ENCODE peak calls at places on chromosome 21, in four cellular contexts. One of them, this sample, is unnamed.

GRCh38 chr21:33418686-33419085 is 15.5 kb downstream of the IFNGR2 start:
- DNase-seq in ovary: peak
- DNase-seq in AG04450: no peak
- DNase-seq in A549: no peak
- DNase-seq in this sample: peak

GRCh38 chr21:29641635-29642550 is 297.9 kb downstream of the GRIK1 start:
- DNase-seq in AG04450: no peak
- DNase-seq in A549: no peak
- DNase-seq in ovary: no peak
- DNase-seq in this sample: no peak

GRCh38 chr21:45850181-45850580 is 131.4 kb upstream of the COL6A1 start:
- DNase-seq in AG04450: no peak
- DNase-seq in A549: no peak
- DNase-seq in ovary: no peak
- DNase-seq in this sample: no peak

GRCh38 chr21:33660406-33660805 is 18.1 kb downstream of the ITSN1 start:
- DNase-seq in A549: no peak
- DNase-seq in ovary: no peak
- DNase-seq in AG04450: no peak
- DNase-seq in this sample: no peak

GRCh38 chr21:17819878-17820232 is 699 bp upstream of the C21orf91 start:
- DNase-seq in AG04450: peak
- DNase-seq in ovary: no peak
- DNase-seq in A549: no peak
- DNase-seq in this sample: no peak

GRCh38 chr21:31326478-31327247 is 17.4 kb downstream of the TIAM1 start:
- DNase-seq in AG04450: no peak
- DNase-seq in ovary: no peak
- DNase-seq in A549: no peak
- DNase-seq in this sample: no peak

GRCh38 chr21:28152729-28153128 is 839.9 kb downstream of the LTN1 start:
- DNase-seq in ovary: no peak
- DNase-seq in A549: no peak
- DNase-seq in AG04450: no peak
- DNase-seq in this sample: no peak

GRCh38 chr21:37555672-37556261 is 189.2 kb downstream of the DYRK1A start:
- DNase-seq in AG04450: no peak
- DNase-seq in ovary: no peak
- DNase-seq in A549: no peak
- DNase-seq in this sample: no peak

GRCh38 chr21:33299181-33299752 is 25.5 kb upstream of the IFNAR1 start:
- DNase-seq in AG04450: no peak
- DNase-seq in ovary: no peak
- DNase-seq in A549: no peak
- DNase-seq in this sample: no peak

GRCh38 chr21:41770901-41771624 is 4.2 kb upstream of the RIPK4 start:
- DNase-seq in AG04450: no peak
- DNase-seq in A549: no peak
- DNase-seq in ovary: no peak
- DNase-seq in this sample: no peak

GRCh38 chr21:38798081-38798480 is 7.6 kb upstream of the ETS2 start:
- DNase-seq in ovary: no peak
- DNase-seq in A549: no peak
- DNase-seq in AG04450: no peak
- DNase-seq in this sample: no peak

GRCh38 chr21:46080171-46081021 is 17.5 kb upstream of the COL6A2 start:
- DNase-seq in ovary: peak
- DNase-seq in A549: no peak
- DNase-seq in AG04450: no peak
- DNase-seq in this sample: no peak

GRCh38 chr21:46622226-46622625 is 13.2 kb upstream of the PRMT2 start:
- DNase-seq in AG04450: no peak
- DNase-seq in ovary: peak
- DNase-seq in A549: no peak
- DNase-seq in this sample: no peak

GRCh38 chr21:32007461-32007860 is 134.6 kb downstream of the HUNK start:
- DNase-seq in ovary: no peak
- DNase-seq in A549: peak
- DNase-seq in AG04450: no peak
- DNase-seq in this sample: no peak

GRCh38 chr21:38487906-38488639 is 10.2 kb downstream of the ERG start:
- DNase-seq in AG04450: no peak
- DNase-seq in A549: no peak
- DNase-seq in ovary: no peak
- DNase-seq in this sample: no peak

GRCh38 chr21:46142581-46143473 is 12.6 kb downstream of the FTCD start:
- DNase-seq in AG04450: no peak
- DNase-seq in A549: no peak
- DNase-seq in ovary: peak
- DNase-seq in this sample: peak

GRCh38 chr21:41358193-41359166 is 3.3 kb upstream of the MX2 start:
- DNase-seq in AG04450: no peak
- DNase-seq in A549: no peak
- DNase-seq in ovary: no peak
- DNase-seq in this sample: no peak

GRCh38 chr21:9837946-9838801 is 683.2 kb upstream of the TPTE start:
- DNase-seq in ovary: no peak
- DNase-seq in A549: no peak
- DNase-seq in AG04450: no peak
- DNase-seq in this sample: no peak

GRCh38 chr21:28256420-28256831 is 736.3 kb downstream of the LTN1 start:
- DNase-seq in ovary: no peak
- DNase-seq in AG04450: no peak
- DNase-seq in A549: no peak
- DNase-seq in this sample: no peak

GRCh38 chr21:39346671-39347327 is 2.1 kb downstream of the HMGN1 start:
- DNase-seq in AG04450: no peak
- DNase-seq in A549: no peak
- DNase-seq in ovary: no peak
- DNase-seq in this sample: no peak

GRCh38 chr21:30243691-30244090 is 27.8 kb upstream of the CLDN8 start:
- DNase-seq in AG04450: no peak
- DNase-seq in ovary: no peak
- DNase-seq in A549: no peak
- DNase-seq in this sample: no peak

GRCh38 chr21:46352156-46352499 is 28.2 kb downstream of the PCNT start:
- DNase-seq in AG04450: no peak
- DNase-seq in ovary: no peak
- DNase-seq in A549: no peak
- DNase-seq in this sample: no peak

GRCh38 chr21:32087452-32087851 is 191.4 kb downstream of the MIS18A start:
- DNase-seq in ovary: no peak
- DNase-seq in AG04450: no peak
- DNase-seq in A549: no peak
- DNase-seq in this sample: no peak

GRCh38 chr21:36835383-36835795 is 131.1 kb downstream of the HLCS start:
- DNase-seq in A549: no peak
- DNase-seq in ovary: no peak
- DNase-seq in AG04450: no peak
- DNase-seq in this sample: no peak

GRCh38 chr21:32930673-32931072 is 95.1 kb upstream of the OLIG2 start:
- DNase-seq in ovary: no peak
- DNase-seq in AG04450: no peak
- DNase-seq in A549: no peak
- DNase-seq in this sample: no peak

GRCh38 chr21:45950740-45951515 is 30.6 kb upstream of the COL6A1 start:
- DNase-seq in ovary: peak
- DNase-seq in A549: no peak
- DNase-seq in AG04450: no peak
- DNase-seq in this sample: peak

GRCh38 chr21:20187028-20187427 is 811.2 kb upstream of the NCAM2 start:
- DNase-seq in A549: no peak
- DNase-seq in ovary: no peak
- DNase-seq in AG04450: no peak
- DNase-seq in this sample: no peak

GRCh38 chr21:29633766-29634165 is 306.0 kb downstream of the GRIK1 start:
- DNase-seq in AG04450: no peak
- DNase-seq in ovary: no peak
- DNase-seq in A549: no peak
- DNase-seq in this sample: no peak

GRCh38 chr21:36282568-36283230 is 37.3 kb upstream of the MORC3 start:
- DNase-seq in A549: no peak
- DNase-seq in AG04450: no peak
- DNase-seq in ovary: no peak
- DNase-seq in this sample: no peak

GRCh38 chr21:46347791-46348381 is 23.9 kb downstream of the PCNT start:
- DNase-seq in ovary: no peak
- DNase-seq in AG04450: no peak
- DNase-seq in A549: no peak
- DNase-seq in this sample: no peak

GRCh38 chr21:29372063-29372802 is 73.5 kb downstream of the BACH1 start:
- DNase-seq in ovary: peak
- DNase-seq in AG04450: peak
- DNase-seq in A549: peak
- DNase-seq in this sample: no peak

GRCh38 chr21:36756527-36756926 is 57.6 kb downstream of the SIM2 start:
- DNase-seq in AG04450: no peak
- DNase-seq in A549: no peak
- DNase-seq in ovary: no peak
- DNase-seq in this sample: no peak

DNA sequence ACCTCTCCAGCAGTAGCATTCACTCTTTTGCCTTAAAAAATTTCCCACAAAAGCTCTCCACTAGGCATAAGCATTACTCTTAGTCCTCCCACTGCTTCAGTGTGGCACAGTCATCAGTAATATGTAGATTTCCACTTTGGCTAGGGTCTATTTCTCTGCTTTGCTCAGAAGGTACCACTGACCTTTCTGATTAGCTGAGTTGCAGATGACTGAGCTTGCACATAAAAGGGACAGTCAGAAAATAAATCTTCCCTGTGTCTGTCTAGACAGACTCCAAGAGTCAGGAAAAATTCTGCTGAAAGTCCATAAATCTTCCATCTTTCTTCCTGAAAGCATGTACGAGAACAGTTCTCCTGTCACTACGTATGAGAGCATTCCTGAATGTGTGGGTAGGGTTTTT is 56.6 kb upstream of the APP start:
- DNase-seq in ovary: no peak
- DNase-seq in A549: no peak
- DNase-seq in AG04450: no peak
- DNase-seq in this sample: no peak
- H3K27ac ChIP-seq in ovary: no peak
- H3K27ac ChIP-seq in A549: no peak
- H3K27ac ChIP-seq in AG04450: no peak
- H3K27ac ChIP-seq in this sample: no peak

GRCh38 chr21:43365611-43366426 is 61.1 kb downstream of the SIK1 start:
- DNase-seq in A549: no peak
- DNase-seq in ovary: peak
- DNase-seq in AG04450: no peak
- DNase-seq in this sample: no peak

GRCh38 chr21:43364261-43364510 is 62.7 kb downstream of the SIK1 start:
- DNase-seq in ovary: no peak
- DNase-seq in A549: no peak
- DNase-seq in AG04450: no peak
- DNase-seq in this sample: no peak

GRCh38 chr21:43363506-43364260 is 63.2 kb downstream of the SIK1 start:
- DNase-seq in ovary: peak
- DNase-seq in A549: no peak
- DNase-seq in AG04450: no peak
- DNase-seq in this sample: no peak

GRCh38 chr21:43366656-43367055 is 60.3 kb downstream of the SIK1 start:
- DNase-seq in A549: no peak
- DNase-seq in AG04450: no peak
- DNase-seq in ovary: peak
- DNase-seq in this sample: no peak

GRCh38 chr21:43364851-43365424 is 62.0 kb downstream of the SIK1 start:
- DNase-seq in AG04450: no peak
- DNase-seq in A549: no peak
- DNase-seq in ovary: peak
- DNase-seq in this sample: no peak
- H3K27ac ChIP-seq in AG04450: no peak
- H3K27ac ChIP-seq in A549: peak
- H3K27ac ChIP-seq in ovary: no peak
- H3K27ac ChIP-seq in this sample: no peak

DNA sequence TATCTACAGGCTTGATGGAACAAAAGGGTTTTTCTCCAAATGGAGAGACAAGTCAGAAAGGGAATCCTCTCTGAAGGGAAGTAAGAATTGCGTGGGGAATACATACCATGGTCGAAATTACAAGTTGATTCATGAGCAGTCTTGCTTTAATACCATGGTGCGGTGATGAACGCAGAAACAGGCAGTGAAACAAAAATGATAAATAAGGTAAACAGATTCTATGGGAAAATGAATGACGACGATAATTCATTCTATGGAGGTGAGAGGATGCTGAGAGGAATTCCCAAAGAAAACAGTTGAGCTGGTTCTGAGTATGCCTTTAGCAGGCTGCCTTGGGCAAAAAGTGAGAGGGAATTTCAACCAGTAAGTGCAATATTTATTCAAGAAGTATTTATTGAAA is 209.4 kb upstream of the RUNX1 start:
- DNase-seq in AG04450: no peak
- DNase-seq in A549: no peak
- DNase-seq in ovary: no peak
- DNase-seq in this sample: no peak
- H3K27ac ChIP-seq in AG04450: no peak
- H3K27ac ChIP-seq in A549: peak
- H3K27ac ChIP-seq in ovary: no peak
- H3K27ac ChIP-seq in this sample: no peak

GRCh38 chr21:44423312-44423821 is 31.9 kb upstream of the LRRC3 start:
- DNase-seq in ovary: peak
- DNase-seq in AG04450: no peak
- DNase-seq in A549: no peak
- DNase-seq in this sample: peak

GRCh38 chr21:44421901-44422840 is 33.1 kb upstream of the LRRC3 start:
- DNase-seq in ovary: peak
- DNase-seq in A549: no peak
- DNase-seq in AG04450: no peak
- DNase-seq in this sample: peak

GRCh38 chr21:44425307-44425894 is 29.9 kb upstream of the LRRC3 start:
- DNase-seq in AG04450: no peak
- DNase-seq in A549: no peak
- DNase-seq in ovary: no peak
- DNase-seq in this sample: no peak

GRCh38 chr21:44424608-44425306 is 30.6 kb upstream of the LRRC3 start:
- DNase-seq in ovary: peak
- DNase-seq in A549: no peak
- DNase-seq in AG04450: no peak
- DNase-seq in this sample: peak

DNA sequence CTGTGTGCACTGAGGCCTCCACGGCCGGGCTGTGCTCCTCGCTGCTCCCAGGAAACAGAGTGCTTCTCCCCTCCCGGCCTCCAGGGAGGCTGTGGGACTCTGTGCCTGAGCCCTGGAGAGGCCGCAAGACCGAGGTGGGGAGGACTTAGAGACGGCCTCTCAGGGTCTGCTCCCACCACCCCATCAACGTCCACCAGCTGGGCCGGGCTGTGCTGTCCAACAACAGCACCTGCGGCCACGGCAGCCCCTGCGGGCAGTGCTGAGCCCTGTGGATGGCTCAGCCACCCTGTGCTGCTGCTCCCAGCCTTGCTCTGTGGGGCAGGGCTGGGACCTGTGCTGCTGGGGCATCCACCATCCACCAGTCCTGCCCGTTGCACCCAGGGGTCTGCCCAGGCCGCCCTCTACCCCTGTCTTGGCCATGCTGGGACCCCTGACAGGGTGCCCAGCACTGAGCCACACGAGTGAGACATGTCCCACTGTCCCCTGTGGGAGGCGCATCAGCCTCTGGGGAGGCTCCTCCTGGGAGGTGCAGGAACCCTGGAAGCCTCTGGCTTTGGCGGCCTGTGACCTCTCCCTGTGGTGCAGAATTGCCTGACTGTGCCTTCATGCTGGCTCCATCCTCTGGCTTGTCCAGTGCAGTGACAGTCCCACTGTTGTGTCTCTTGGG is 31.2 kb upstream of the LRRC3 start:
- DNase-seq in A549: no peak
- DNase-seq in AG04450: no peak
- DNase-seq in ovary: peak
- DNase-seq in this sample: peak
- H3K27ac ChIP-seq in A549: no peak
- H3K27ac ChIP-seq in AG04450: no peak
- H3K27ac ChIP-seq in ovary: no peak
- H3K27ac ChIP-seq in this sample: no peak